ENCODE peak calls at places on chromosomes 4 and X, in six cellular contexts. C is GM12891, S is K562, G is GM12878, W is H1, I is HepG2. O is an unnamed sample.

GRCh38 chr4:24179201-24179840 is 289.5 kb upstream of the PPARGC1A start:
- DNase-seq in C (no peak), S (no peak), G (no peak), W (no peak), I (no peak), O (no peak)

GRCh38 chr4:22389240-22389871 is 126.5 kb downstream of the ADGRA3 start:
- DNase-seq in C (peak), S (peak), G (no peak), W (no peak), I (peak), O (no peak)

GRCh38 chr4:18859468-18859867 is 837.9 kb upstream of the LCORL start:
- DNase-seq in C (no peak), S (no peak), G (no peak), W (no peak), I (no peak), O (no peak)

GRCh38 chrX:136250191-136251041 is 784 bp downstream of the MAP7D3 start:
- DNase-seq in C (no peak), S (peak), G (no peak), W (peak), I (no peak), O (peak)

GRCh38 chr4:17109126-17109525 is 210.7 kb upstream of the LDB2 start:
- DNase-seq in C (no peak), S (no peak), G (no peak), W (no peak), I (no peak), O (no peak)

GRCh38 chr4:146646601-146647000 is 7.9 kb downstream of the POU4F2 start:
- DNase-seq in C (no peak), S (no peak), G (no peak), W (no peak), I (no peak), O (no peak)

GRCh38 chr4:168711197-168712120 is 214.6 kb downstream of the PALLD start:
- DNase-seq in C (no peak), S (no peak), G (no peak), W (no peak), I (no peak), O (no peak)

GRCh38 chrX:12844319-12844718 is 22.6 kb upstream of the TLR7 start:
- DNase-seq in C (no peak), S (no peak), G (peak), W (no peak), I (peak), O (no peak)

GRCh38 chr4:137124278-137124932 is 407.9 kb downstream of the PCDH18 start:
- DNase-seq in C (no peak), S (peak), G (peak), W (no peak), I (peak), O (no peak)

GRCh38 chrX:30992381-30992904 is 79.4 kb downstream of the FTHL17 start:
- DNase-seq in C (no peak), S (no peak), G (no peak), W (no peak), I (peak), O (no peak)

GRCh38 chrX:74419861-74420193 is 1.5 kb upstream of the SLC16A2 start:
- DNase-seq in C (no peak), S (no peak), G (no peak), W (no peak), I (no peak), O (no peak)

GRCh38 chr4:186554485-186554884 is 882 bp downstream of the MTNR1A start:
- DNase-seq in C (no peak), S (no peak), G (no peak), W (no peak), I (peak), O (no peak)

GRCh38 chr4:169174247-169174646 is 96.5 kb downstream of the SH3RF1 start:
- DNase-seq in C (no peak), S (no peak), G (no peak), W (no peak), I (no peak), O (no peak)

GRCh38 chr4:154049457-154050181 is 260.7 kb upstream of the SFRP2 start:
- DNase-seq in C (no peak), S (peak), G (no peak), W (peak), I (peak), O (no peak)

GRCh38 chr4:157221426-157221894 is 932 bp downstream of the GRIA2 start:
- DNase-seq in C (no peak), S (no peak), G (no peak), W (peak), I (no peak), O (no peak)

GRCh38 chrX:15475021-15475420 is 18.1 kb downstream of the PIR start:
- DNase-seq in C (no peak), S (no peak), G (no peak), W (no peak), I (no peak), O (no peak)

GRCh38 chr4:64724689-64725088 is 315.4 kb upstream of the TECRL start:
- DNase-seq in C (no peak), S (no peak), G (no peak), W (no peak), I (no peak), O (no peak)

GRCh38 chr4:69832326-69833030 is 27.5 kb downstream of the SULT1E1 start:
- DNase-seq in C (no peak), S (no peak), G (no peak), W (no peak), I (peak), O (no peak)

GRCh38 chr4:57094482-57095223 is 15.5 kb downstream of the IGFBP7 start:
- DNase-seq in C (no peak), S (no peak), G (no peak), W (no peak), I (no peak), O (no peak)

GRCh38 chrX:109596015-109596414 is 29.0 kb downstream of the KCNE5 start:
- DNase-seq in C (no peak), S (no peak), G (no peak), W (no peak), I (no peak), O (no peak)

GRCh38 chr4:43325220-43325967 is 432.9 kb downstream of the GRXCR1 start:
- DNase-seq in C (no peak), S (no peak), G (peak), W (no peak), I (no peak), O (no peak)

GRCh38 chr4:113707013-113707412 is 54.5 kb downstream of the CAMK2D start:
- DNase-seq in C (no peak), S (no peak), G (no peak), W (no peak), I (no peak), O (no peak)
- TF ChIP-seq TAF1 in C (no peak), S (no peak), G (no peak), W (no peak), I (no peak), O (no peak)

GRCh38 chr4:110477836-110478235 is 1.9 kb downstream of the ENPEP start:
- DNase-seq in C (no peak), S (no peak), G (no peak), W (no peak), I (no peak), O (no peak)
- TF ChIP-seq POLR2A in C (no peak), S (no peak), G (no peak), W (no peak), I (no peak), O (no peak)

GRCh38 chrX:1419545-1420355 is 27.8 kb upstream of the SLC25A6 start:
- DNase-seq in C (no peak), S (no peak), G (no peak), W (no peak), I (no peak), O (no peak)

GRCh38 chrX:1417921-1418875 is 26.3 kb upstream of the SLC25A6 start:
- DNase-seq in C (no peak), S (no peak), G (no peak), W (no peak), I (no peak), O (no peak)

GRCh38 chrX:1416327-1416784 is 24.4 kb upstream of the SLC25A6 start:
- DNase-seq in C (no peak), S (no peak), G (no peak), W (no peak), I (no peak), O (no peak)

GRCh38 chrX:1418901-1419544 is 27.1 kb upstream of the SLC25A6 start:
- DNase-seq in C (no peak), S (no peak), G (no peak), W (no peak), I (no peak), O (no peak)

DNA sequence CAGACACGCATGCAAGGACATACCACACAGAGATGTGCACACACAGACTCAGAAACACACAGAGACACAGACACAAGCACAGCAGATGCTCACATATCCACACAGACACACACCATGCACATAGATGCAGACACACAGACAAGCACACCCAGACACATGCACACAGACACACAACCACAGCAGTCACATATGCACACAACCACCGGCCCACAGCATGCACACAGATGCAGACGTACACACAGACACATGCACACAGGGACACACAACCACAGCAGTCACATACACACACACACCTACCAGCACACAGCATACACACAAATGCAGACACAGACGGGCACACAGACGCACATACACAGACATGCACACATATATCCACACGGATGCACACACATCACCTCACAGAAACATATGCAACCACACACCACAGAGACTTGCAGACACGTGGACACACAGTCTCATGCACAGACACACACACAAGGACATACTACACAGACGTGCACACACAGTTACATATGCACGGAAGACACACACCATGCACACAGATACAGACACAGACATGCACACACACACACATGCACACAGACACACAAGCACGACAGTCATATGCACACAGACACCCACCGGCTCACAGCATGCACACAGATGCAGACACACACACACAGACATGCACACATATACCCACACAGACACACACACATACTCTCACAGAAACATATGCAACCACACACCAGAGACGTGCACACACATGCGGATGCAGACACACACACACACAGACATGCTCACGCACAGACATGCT is 25.2 kb upstream of the SLC25A6 start:
- DNase-seq in C (no peak), S (no peak), G (no peak), W (no peak), I (no peak), O (no peak)
- TF ChIP-seq POLR2AphosphoS5 in C (no peak), S (no peak), G (no peak), W (peak), I (peak), O (peak)

DNA sequence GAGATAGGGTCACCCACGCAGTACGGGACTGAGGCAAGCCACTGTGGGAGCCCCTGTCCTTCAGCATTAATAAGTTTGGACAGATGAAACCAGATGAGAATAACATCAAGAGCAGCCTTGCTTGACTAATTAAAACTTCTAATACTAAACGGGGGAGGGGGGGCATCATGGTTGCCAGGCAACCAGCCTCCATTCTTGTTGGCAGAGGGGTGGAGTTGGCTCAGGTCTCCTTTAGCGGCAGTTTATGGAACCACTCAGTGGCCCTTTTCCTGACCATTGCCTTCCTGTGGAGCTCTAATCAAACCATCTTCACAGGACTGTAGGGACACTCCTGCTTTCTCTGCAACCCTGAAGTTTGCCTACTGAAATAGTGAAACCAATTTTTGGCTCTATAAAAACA is 24.3 kb upstream of the TMEM150C start:
- DNase-seq in C (no peak), S (no peak), G (no peak), W (no peak), I (no peak), O (no peak)
- TF ChIP-seq TAF1 in C (no peak), S (no peak), G (no peak), W (no peak), I (no peak), O (no peak)

DNA sequence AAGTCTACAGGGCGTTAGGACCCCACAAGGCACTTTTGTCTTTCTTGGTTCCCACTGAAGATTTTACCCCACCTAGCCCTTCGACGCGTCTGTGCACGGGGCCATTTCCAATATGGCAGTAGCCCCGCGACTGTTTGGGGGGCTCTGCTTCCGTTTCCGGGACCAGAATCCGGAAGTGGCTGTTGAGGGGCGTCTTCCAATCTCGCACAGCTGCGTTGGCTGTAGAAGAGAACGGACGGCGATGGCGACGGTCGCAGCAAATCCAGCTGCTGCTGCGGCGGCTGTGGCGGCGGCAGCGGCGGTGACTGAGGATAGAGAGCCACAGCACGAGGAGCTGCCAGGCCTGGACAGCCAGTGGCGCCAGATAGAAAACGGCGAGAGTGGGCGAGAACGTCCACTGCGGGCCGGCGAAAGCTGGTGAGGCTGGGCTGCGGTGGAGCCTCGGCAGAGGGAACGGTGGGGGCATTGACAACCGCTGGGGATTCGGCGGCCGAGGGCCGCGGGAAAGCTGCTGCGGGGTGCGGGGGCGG is at the start of gene USP11:
- DNase-seq in C (peak), S (peak), G (no peak), W (peak), I (peak), O (no peak)
- TF ChIP-seq POLR2A in C (no peak), S (peak), G (peak), W (peak), I (peak), O (peak)

GRCh38 chr4:73741140-73741749 is 876 bp downstream of the CXCL8 start:
- DNase-seq in C (no peak), S (no peak), G (no peak), W (no peak), I (no peak), O (no peak)
- TF ChIP-seq POLR2AphosphoS5 in C (no peak), S (no peak), G (no peak), W (no peak), I (no peak), O (no peak)

GRCh38 chrX:76453737-76454406 is 26.4 kb downstream of the MAGEE1 start:
- DNase-seq in C (no peak), S (no peak), G (no peak), W (peak), I (no peak), O (no peak)

DNA sequence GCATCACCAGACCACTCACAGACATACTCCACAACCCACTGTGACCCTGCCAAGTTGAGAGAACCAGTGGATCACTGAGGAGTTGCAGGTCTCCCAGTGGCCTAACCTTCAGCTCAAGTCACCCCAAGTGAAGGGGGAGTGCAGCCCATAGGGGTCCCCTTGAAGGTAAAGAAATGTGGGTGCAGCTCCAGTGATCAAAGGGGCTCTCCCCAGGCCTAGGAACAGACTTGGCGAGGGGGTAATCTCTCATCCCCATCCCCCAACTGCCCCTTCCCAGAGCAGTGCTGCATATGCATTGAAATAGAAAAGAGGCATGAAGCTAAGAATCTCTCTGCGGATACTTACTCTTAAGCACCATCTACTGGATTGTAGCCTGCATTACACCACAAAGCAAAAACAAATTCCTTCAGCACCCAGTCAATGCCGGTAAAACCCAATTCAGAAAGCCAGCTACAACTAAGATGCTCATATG is 27.0 kb downstream of the MAGEE1 start:
- DNase-seq in C (no peak), S (peak), G (no peak), W (peak), I (peak), O (no peak)
- TF ChIP-seq TAF1 in C (no peak), S (no peak), G (no peak), W (no peak), I (no peak), O (no peak)